ENCODE peak calls at places on chromosomes 2 and 18, in four cellular contexts. I, U, S and J are unnamed samples.

GRCh38 chr2:74024216-74024615 is 39.5 kb downstream of the TET3 start:
- DNase-seq in I (no peak), U (no peak), S (no peak), J (no peak)

GRCh38 chr18:34222396-34223163 is 2.1 kb downstream of the NOL4 start:
- DNase-seq in I (peak; percentile 45), U (peak; percentile 51), S (peak; percentile 14), J (peak; percentile 72)

GRCh38 chr2:73985318-73986084 is 791 bp downstream of the TET3 start:
- DNase-seq in I (no peak), U (peak; percentile 63), S (no peak), J (peak; percentile 93)

GRCh38 chr2:240595381-240596079 is 9.0 kb downstream of the CAPN10 start:
- DNase-seq in I (peak; percentile 61), U (peak; percentile 44), S (peak; percentile 55), J (peak; percentile 94)

GRCh38 chr18:64966667-64967066 is 784.1 kb upstream of the CDH7 start:
- DNase-seq in I (no peak), U (peak; percentile 67), S (no peak), J (no peak)

GRCh38 chr2:3459185-3460015 is 59.9 kb downstream of the ADI1 start:
- DNase-seq in I (peak; percentile 56), U (peak; percentile 33), S (peak; percentile 56), J (peak; percentile 84)

GRCh38 chr18:67043276-67043675 is 439.4 kb upstream of the CDH19 start:
- DNase-seq in I (no peak), U (no peak), S (peak; percentile 55), J (peak; percentile 8)

GRCh38 chr2:161416294-161416632 is at the start of gene TBR1:
- DNase-seq in I (no peak), U (no peak), S (no peak), J (no peak)

GRCh38 chr2:231425811-231426703 is 30.5 kb downstream of the B3GNT7 start:
- DNase-seq in I (no peak), U (no peak), S (no peak), J (no peak)

GRCh38 chr2:10497797-10498251 is 49.7 kb upstream of the ODC1 start:
- DNase-seq in I (no peak), U (no peak), S (no peak), J (peak; percentile 66)

GRCh38 chr2:165953306-165953654 is 296 bp downstream of the TTC21B start:
- DNase-seq in I (no peak), U (no peak), S (no peak), J (no peak)

GRCh38 chr2:43421194-43421593 is 174.6 kb downstream of the THADA start:
- DNase-seq in I (no peak), U (no peak), S (no peak), J (no peak)

GRCh38 chr18:11862468-11863137 is 11.4 kb downstream of the CHMP1B start:
- DNase-seq in I (no peak), U (no peak), S (no peak), J (no peak)

GRCh38 chr2:205408690-205409089 is 273.6 kb upstream of the NRP2 start:
- DNase-seq in I (no peak), U (no peak), S (no peak), J (no peak)

GRCh38 chr2:188979730-188980123 is 5.6 kb downstream of the COL3A1 start:
- DNase-seq in I (no peak), U (no peak), S (no peak), J (no peak)

GRCh38 chr2:27942612-27943011 is 52.1 kb downstream of the BABAM2 start:
- DNase-seq in I (no peak), U (no peak), S (no peak), J (no peak)

GRCh38 chr2:178951266-178952006 is 98.5 kb downstream of the CCDC141 start:
- DNase-seq in I (no peak), U (no peak), S (no peak), J (no peak)

GRCh38 chr2:234348081-234348480 is 148.8 kb downstream of the ARL4C start:
- DNase-seq in I (no peak), U (no peak), S (peak; percentile 25), J (no peak)

GRCh38 chr2:119218478-119219064 is 5.1 kb upstream of the STEAP3 start:
- DNase-seq in I (peak; percentile 82), U (peak; percentile 63), S (peak; percentile 66), J (no peak)

GRCh38 chr2:189115126-189115525 is 64.4 kb downstream of the COL5A2 start:
- DNase-seq in I (no peak), U (no peak), S (no peak), J (no peak)

GRCh38 chr18:5879479-5879882 is 15.8 kb downstream of the TMEM200C start:
- DNase-seq in I (no peak), U (peak; percentile 45), S (no peak), J (no peak)

GRCh38 chr2:144331652-144332355 is 188.1 kb downstream of the ZEB2 start:
- DNase-seq in I (peak; percentile 70), U (no peak), S (peak; percentile 75), J (peak; percentile 64)

GRCh38 chr18:62425465-62426190 is 97.2 kb upstream of the ZCCHC2 start:
- DNase-seq in I (peak; percentile 86), U (peak; percentile 82), S (peak; percentile 87), J (peak; percentile 69)

GRCh38 chr2:229728360-229728759 is 14.0 kb upstream of the DNER start:
- DNase-seq in I (no peak), U (no peak), S (no peak), J (no peak)

GRCh38 chr2:138512672-138513071 is 11.1 kb downstream of the SPOPL start:
- DNase-seq in I (no peak), U (no peak), S (no peak), J (no peak)

GRCh38 chr2:179422037-179422643 is 157.5 kb upstream of the SESTD1 start:
- DNase-seq in I (peak; percentile 69), U (peak; percentile 82), S (peak; percentile 83), J (no peak)

GRCh38 chr2:110861616-110862260 is 129.4 kb downstream of the ACOXL start:
- DNase-seq in I (no peak), U (no peak), S (no peak), J (no peak)

GRCh38 chr2:110858135-110858737 is 125.9 kb downstream of the ACOXL start:
- DNase-seq in I (no peak), U (no peak), S (no peak), J (no peak)

GRCh38 chr2:110860620-110861019 is 128.2 kb downstream of the ACOXL start:
- DNase-seq in I (no peak), U (no peak), S (no peak), J (no peak)

GRCh38 chr2:110863726-110864125 is 131.4 kb downstream of the ACOXL start:
- DNase-seq in I (no peak), U (no peak), S (no peak), J (no peak)

GRCh38 chr2:110858993-110859770 is 126.8 kb downstream of the ACOXL start:
- DNase-seq in I (no peak), U (no peak), S (no peak), J (peak; percentile 55)
- H3K4me3 ChIP-seq in I (no peak overlapping the region), U (no peak overlapping the region), S (no peak overlapping the region), J (no peak overlapping the region)

GRCh38 chr2:37215255-37215654 is 16.1 kb downstream of the CEBPZ start:
- DNase-seq in I (no peak), U (no peak), S (no peak), J (no peak)
- H3K36me3 ChIP-seq in I (peaks cover 93% of the 10 kb centered on the region), U (peaks cover 79% of the 10 kb centered on the region), S (no peaks in the 10 kb centered on the region), J (peaks cover 28% of the 10 kb centered on the region)

GRCh38 chr2:241695676-241696075 is 6.2 kb upstream of the ING5 start:
- DNase-seq in I (no peak), U (no peak), S (no peak), J (no peak)
- H3K27me3 ChIP-seq in I (no peaks in the 10 kb centered on the region), U (no peaks in the 10 kb centered on the region), S (no peaks in the 10 kb centered on the region), J (no peaks in the 10 kb centered on the region)

DNA sequence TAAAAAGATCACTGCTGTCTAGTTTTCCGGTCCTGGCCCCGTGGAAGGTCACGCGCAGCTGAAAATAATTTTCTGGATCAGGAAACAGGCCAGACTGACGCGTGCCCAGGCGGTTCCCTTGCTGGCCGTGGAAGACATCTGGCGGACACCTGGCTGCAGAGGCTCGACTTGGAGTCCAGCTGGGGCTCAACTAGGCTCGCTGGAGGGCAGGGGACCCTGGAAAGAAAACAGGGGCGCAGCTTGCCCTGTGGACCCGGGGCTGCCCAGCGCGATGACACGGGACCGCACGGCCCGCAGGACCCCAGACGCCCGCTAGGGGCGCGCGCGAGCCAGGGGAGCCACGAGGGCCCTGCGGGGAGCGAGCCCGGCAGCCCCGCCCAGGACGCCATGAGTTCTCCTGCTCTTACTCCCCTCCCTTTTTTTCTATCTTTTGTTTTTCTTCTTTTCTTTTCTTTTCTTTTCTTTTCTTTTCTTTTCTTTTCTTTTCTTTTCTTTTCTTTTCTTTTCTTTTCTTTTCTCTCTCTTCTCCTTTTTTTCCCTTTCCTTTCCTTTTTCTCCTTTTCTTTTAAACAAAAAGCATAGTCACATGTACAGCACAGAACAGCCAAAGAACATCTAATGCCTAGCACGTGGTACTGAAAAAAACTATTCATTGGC is 43.2 kb upstream of the UBE2F start:
- DNase-seq in I (peak; percentile 63), U (peak; percentile 81), S (peak; percentile 80), J (peak; percentile 99)
- H3K4me3 ChIP-seq in I (peak overlapping the region; percentile 3), U (no peak overlapping the region), S (no peak overlapping the region), J (no peak overlapping the region)

GRCh38 chr18:79738041-79738461 is 58.4 kb downstream of the CTDP1 start:
- DNase-seq in I (peak; percentile 88), U (no peak), S (no peak), J (no peak)

GRCh38 chr18:79736846-79737245 is 57.2 kb downstream of the CTDP1 start:
- DNase-seq in I (no peak), U (no peak), S (no peak), J (no peak)

GRCh38 chr18:79738565-79739439 is 58.9 kb upstream of the KCNG2 start:
- DNase-seq in I (no peak), U (no peak), S (no peak), J (no peak)

GRCh38 chr18:79736230-79736629 is 56.6 kb downstream of the CTDP1 start:
- DNase-seq in I (no peak), U (no peak), S (no peak), J (no peak)

GRCh38 chr18:79737426-79737825 is 57.8 kb downstream of the CTDP1 start:
- DNase-seq in I (peak; percentile 70), U (no peak), S (no peak), J (no peak)
- H3K36me3 ChIP-seq in I (peaks cover 57% of the 10 kb centered on the region), U (peaks cover 2% of the 10 kb centered on the region), S (no peaks in the 10 kb centered on the region), J (peaks cover 4% of the 10 kb centered on the region)

DNA sequence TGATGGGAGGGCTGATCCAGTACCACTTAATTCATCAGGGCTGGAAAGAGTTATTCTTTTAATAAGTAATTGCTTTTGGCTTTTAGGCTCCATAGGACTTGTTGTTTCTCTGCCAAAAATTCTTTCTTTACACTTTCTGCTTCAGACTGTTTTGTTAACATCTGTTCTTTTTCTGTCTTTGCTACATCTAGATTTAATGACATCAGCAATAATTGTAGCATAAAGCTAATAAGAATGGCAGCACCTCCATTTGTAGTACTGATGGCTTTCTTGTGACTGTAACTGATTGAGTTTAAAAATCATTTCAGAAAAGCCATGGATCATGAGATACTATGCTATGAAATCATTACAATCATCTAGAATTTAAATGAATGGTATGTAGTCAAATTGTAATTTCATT is 46.4 kb upstream of the ACKR3 start:
- DNase-seq in I (no peak), U (no peak), S (no peak), J (no peak)
- H3K27me3 ChIP-seq in I (no peaks in the 10 kb centered on the region), U (peaks cover 10% of the 10 kb centered on the region), S (no peaks in the 10 kb centered on the region), J (no peaks in the 10 kb centered on the region)